ENCODE peak calls at places on chromosomes 1 and 21, in six cellular contexts. B, A, E, L, C and X are unnamed samples.

GRCh38 chr1:95753382-95754016 is 519.5 kb downstream of the RWDD3 start:
- DNase-seq in B (no peak), A (no peak), E (no peak), L (no peak), C (no peak), X (no peak)

GRCh38 chr1:204643503-204643902 is 42.0 kb downstream of the LRRN2 start:
- DNase-seq in B (no peak), A (no peak), E (no peak), L (no peak), C (no peak), X (no peak)

GRCh38 chr1:156110252-156110651 is 4.3 kb upstream of the LMNA start:
- DNase-seq in B (no peak), A (no peak), E (no peak), L (no peak), C (no peak), X (no peak)

GRCh38 chr1:174696026-174696821 is 248.5 kb downstream of the GPR52 start:
- DNase-seq in B (no peak), A (no peak), E (no peak), L (no peak), C (no peak), X (no peak)

GRCh38 chr1:151947140-151947539 is 37.8 kb upstream of the THEM4 start:
- DNase-seq in B (no peak), A (peak), E (no peak), L (no peak), C (no peak), X (no peak)

GRCh38 chr1:95384570-95384969 is 150.6 kb downstream of the RWDD3 start:
- DNase-seq in B (no peak), A (peak), E (peak), L (no peak), C (no peak), X (no peak)

GRCh38 chr21:29504751-29505321 is 206.1 kb downstream of the BACH1 start:
- DNase-seq in B (no peak), A (peak), E (peak), L (no peak), C (no peak), X (no peak)

GRCh38 chr1:19799233-19799876 is 361 bp downstream of the TMCO4 start:
- DNase-seq in B (no peak), A (peak), E (peak), L (no peak), C (peak), X (no peak)

GRCh38 chr1:218349365-218350021 is 4.4 kb downstream of the TGFB2 start:
- DNase-seq in B (no peak), A (peak), E (no peak), L (no peak), C (no peak), X (no peak)